ENCODE peak calls at places on chromosomes 3 and 15, in six cellular contexts. J is gastrocnemius medialis; I is body of pancreas; M is NT2/D1; P is adrenal gland; O is CD8-positive, alpha-beta T cell. G is an unnamed sample.

GRCh38 chr3:23219117-23219516 is 16.0 kb downstream of the UBE2E2 start:
- DNase-seq in J (no peak), I (no peak), M (no peak), P (no peak), O (no peak), G (no peak)

GRCh38 chr15:36844453-36845094 is 255.8 kb downstream of the MEIS2 start:
- DNase-seq in J (no peak), I (no peak), M (no peak), P (no peak), O (no peak), G (no peak)

GRCh38 chr3:195319060-195319459 is 48.1 kb upstream of the XXYLT1 start:
- DNase-seq in J (no peak), I (no peak), M (no peak), P (no peak), O (no peak), G (no peak)

GRCh38 chr3:53530205-53530604 is 35.8 kb downstream of the CACNA1D start:
- DNase-seq in J (no peak), I (no peak), M (no peak), P (no peak), O (no peak), G (no peak)

GRCh38 chr3:133821767-133822638 is 16.4 kb downstream of the SRPRB start:
- DNase-seq in J (no peak), I (peak; percentile 96), M (peak; percentile 49), P (peak; percentile 93), O (no peak), G (peak; percentile 43)

GRCh38 chr3:52286777-52287110 is 884 bp upstream of the GLYCTK start:
- DNase-seq in J (no peak), I (peak; percentile 11), M (no peak), P (no peak), O (no peak), G (no peak)

GRCh38 chr3:27963519-27963918 is 241.4 kb upstream of the EOMES start:
- DNase-seq in J (no peak), I (no peak), M (no peak), P (no peak), O (no peak), G (no peak)

GRCh38 chr3:184334470-184335158 is 2.8 kb upstream of the FAM131A start:
- DNase-seq in J (no peak), I (no peak), M (no peak), P (peak; percentile 71), O (no peak), G (no peak)

GRCh38 chr3:151296226-151296625 is 17.9 kb upstream of the P2RY14 start:
- DNase-seq in J (no peak), I (no peak), M (no peak), P (no peak), O (no peak), G (no peak)

GRCh38 chr3:49930241-49930690 is 655 bp upstream of the MON1A start:
- DNase-seq in J (no peak), I (no peak), M (no peak), P (no peak), O (no peak), G (no peak)
- H3K4me3 ChIP-seq in J (peak overlapping the region; percentile 98), I (no peak overlapping the region), M (peak overlapping the region; percentile 81), P (no peak overlapping the region), O (peak overlapping the region; percentile 99), G (peak overlapping the region; percentile 60)

GRCh38 chr3:19662516-19662915 is 271.5 kb downstream of the EFHB start:
- DNase-seq in J (no peak), I (no peak), M (no peak), P (no peak), O (no peak), G (no peak)
- H3K9me3 ChIP-seq in J (no peaks in the 10 kb centered on the region), I (no peaks in the 10 kb centered on the region), M (no peaks in the 10 kb centered on the region), P (no peaks in the 10 kb centered on the region), O (no peaks in the 10 kb centered on the region), G (no peaks in the 10 kb centered on the region)

GRCh38 chr3:42593635-42594034 is 3.0 kb downstream of the SS18L2 start:
- DNase-seq in J (no peak), I (no peak), M (no peak), P (no peak), O (no peak), G (no peak)

GRCh38 chr3:42600111-42600957 is at the start of gene NKTR:
- DNase-seq in J (peak; percentile 94), I (peak; percentile 99), M (peak; percentile 97), P (peak; percentile 99), O (peak; percentile 99), G (peak; percentile 99)

GRCh38 chr3:42591811-42592210 is 1.2 kb downstream of the SS18L2 start:
- DNase-seq in J (no peak), I (no peak), M (no peak), P (no peak), O (no peak), G (no peak)

GRCh38 chr3:42590989-42591756 is 513 bp downstream of the SS18L2 start:
- DNase-seq in J (no peak), I (no peak), M (no peak), P (no peak), O (no peak), G (no peak)

DNA sequence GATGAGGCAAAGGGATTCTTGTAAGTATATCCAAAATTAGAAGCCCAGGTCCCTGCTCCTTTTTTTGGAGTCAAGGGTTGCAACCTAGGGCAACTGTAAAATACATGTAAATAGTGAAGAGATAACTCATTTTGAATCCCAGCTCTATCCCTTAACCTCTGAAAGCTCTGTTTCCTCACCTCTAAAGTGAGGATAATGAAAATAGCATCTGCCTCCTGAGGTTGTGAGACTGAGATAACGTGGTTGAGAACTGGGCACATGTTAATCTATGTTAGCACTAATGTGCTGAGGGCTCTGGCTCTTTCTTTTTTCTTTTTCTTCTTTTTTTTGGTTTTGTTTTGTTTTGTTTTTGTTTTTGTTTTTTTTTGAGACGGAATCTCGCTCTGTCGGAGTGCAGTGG is 4.8 kb upstream of the NKTR start:
- DNase-seq in J (no peak), I (no peak), M (no peak), P (no peak), O (no peak), G (no peak)
- H3K4me3 ChIP-seq in J (no peak overlapping the region), I (no peak overlapping the region), M (no peak overlapping the region), P (no peak overlapping the region), O (no peak overlapping the region), G (no peak overlapping the region)

DNA sequence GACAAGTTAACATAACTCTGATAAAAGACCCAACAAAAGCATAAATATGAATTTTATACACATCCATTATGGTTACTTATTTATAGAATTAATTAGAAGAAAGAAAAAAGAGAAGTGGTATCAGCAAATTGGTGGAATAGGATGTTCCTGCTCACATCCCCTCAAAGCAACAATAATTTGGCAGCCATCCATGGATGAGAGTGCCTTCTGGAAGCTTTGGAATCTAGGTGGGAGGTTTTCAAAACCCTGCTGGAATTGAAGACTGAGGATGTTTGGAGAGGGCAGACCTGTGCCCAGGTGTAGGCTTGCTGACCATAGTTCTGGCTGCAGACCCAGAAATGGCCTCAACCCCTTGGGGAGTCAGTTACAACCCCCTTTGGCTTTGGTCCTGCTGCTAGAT is 91.2 kb downstream of the EDEM1 start:
- DNase-seq in J (no peak), I (no peak), M (no peak), P (no peak), O (no peak), G (no peak)
- H3K9me3 ChIP-seq in J (no peaks in the 10 kb centered on the region), I (no peaks in the 10 kb centered on the region), M (peaks cover 19% of the 10 kb centered on the region), P (no peaks in the 10 kb centered on the region), O (no peaks in the 10 kb centered on the region), G (peaks cover 6% of the 10 kb centered on the region)

GRCh38 chr3:128178782-128179473 is 25.6 kb downstream of the EEFSEC start:
- DNase-seq in J (no peak), I (no peak), M (no peak), P (no peak), O (no peak), G (no peak)
- H3K4me3 ChIP-seq in J (no peak overlapping the region), I (no peak overlapping the region), M (no peak overlapping the region), P (no peak overlapping the region), O (no peak overlapping the region), G (no peak overlapping the region)

GRCh38 chr3:9135930-9136525 is 113.4 kb downstream of the SRGAP3 start:
- DNase-seq in J (no peak), I (no peak), M (no peak), P (no peak), O (no peak), G (no peak)
- H3K9me3 ChIP-seq in J (no peaks in the 10 kb centered on the region), I (no peaks in the 10 kb centered on the region), M (peaks cover 10% of the 10 kb centered on the region), P (no peaks in the 10 kb centered on the region), O (no peaks in the 10 kb centered on the region), G (peaks cover 4% of the 10 kb centered on the region)

DNA sequence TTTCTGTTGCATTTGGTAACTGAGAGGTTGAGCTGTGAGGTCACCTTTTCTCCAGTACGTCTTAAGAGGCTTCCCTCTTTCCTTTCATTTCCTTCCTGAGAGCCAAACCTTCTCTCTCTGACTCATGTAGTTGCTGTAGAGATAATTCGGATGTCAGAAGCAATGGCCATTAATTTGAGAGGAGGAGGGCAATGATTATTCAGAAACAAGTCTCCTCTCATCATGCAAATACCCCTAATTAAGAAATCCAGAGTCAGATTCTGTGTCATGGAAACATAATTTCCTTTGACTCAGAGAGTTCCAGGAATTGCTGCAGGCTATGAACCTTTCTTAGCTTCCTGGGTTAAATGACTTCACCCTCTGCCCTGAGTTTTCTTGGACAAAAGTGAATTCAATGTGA is 59.0 kb upstream of the GSK3B start:
- DNase-seq in J (no peak), I (no peak), M (no peak), P (no peak), O (no peak), G (no peak)
- H3K4me3 ChIP-seq in J (no peak overlapping the region), I (no peak overlapping the region), M (no peak overlapping the region), P (no peak overlapping the region), O (no peak overlapping the region), G (no peak overlapping the region)